ENCODE peak calls at places on chromosomes 1 and 21, in ten cellular contexts. K is fibroblast of the aortic adventitia, T is K562, G is endothelial cell, P is uterus, R is LNCaP clone FGC, M is body of pancreas, L is heart right ventricle, V is neural progenitor cell, C is lower leg skin. D is an unnamed sample.

GRCh38 chr21:17370750-17371325 is 142.0 kb upstream of the CXADR start:
- DNase-seq in K (no peak), T (no peak), G (no peak), P (no peak), R (no peak), M (no peak), L (no peak), V (no peak), C (no peak), D (no peak)

GRCh38 chr1:219350621-219351020 is 176.9 kb downstream of the LYPLAL1 start:
- DNase-seq in K (no peak), T (no peak), G (no peak), P (no peak), R (no peak), M (no peak), L (no peak), V (no peak), C (no peak), D (no peak)

GRCh38 chr1:177802304-177802703 is 167.6 kb downstream of the SEC16B start:
- DNase-seq in K (no peak), T (no peak), G (no peak), P (no peak), R (no peak), M (no peak), L (no peak), V (no peak), C (no peak), D (no peak)

GRCh38 chr1:42767510-42767924 is 468 bp downstream of the C1orf50 start:
- DNase-seq in K (no peak), T (no peak), G (no peak), P (no peak), R (no peak), M (no peak), L (no peak), V (no peak), C (no peak), D (no peak)

GRCh38 chr1:116298746-116299145 is 74.3 kb upstream of the ATP1A1 start:
- DNase-seq in K (no peak), T (no peak), G (no peak), P (no peak), R (no peak), M (no peak), L (no peak), V (no peak), C (no peak), D (peak; percentile 51)

GRCh38 chr1:98292994-98293393 is 368.5 kb upstream of the SNX7 start:
- DNase-seq in K (no peak), T (no peak), G (no peak), P (no peak), R (no peak), M (no peak), L (no peak), V (no peak), C (no peak), D (no peak)

GRCh38 chr21:36039861-36040260 is 20.5 kb downstream of the SETD4 start:
- DNase-seq in K (no peak), T (no peak), G (no peak), P (no peak), R (no peak), M (no peak), L (no peak), V (no peak), C (no peak), D (no peak)

GRCh38 chr1:212718499-212718898 is 18.9 kb upstream of the BATF3 start:
- DNase-seq in K (peak; percentile 33), T (no peak), G (no peak), P (no peak), R (no peak), M (no peak), L (no peak), V (peak; percentile 24), C (no peak), D (no peak)

GRCh38 chr1:229116114-229116513 is 154.8 kb upstream of the RAB4A start:
- DNase-seq in K (peak; percentile 37), T (no peak), G (no peak), P (peak; percentile 72), R (no peak), M (no peak), L (no peak), V (no peak), C (no peak), D (no peak)

GRCh38 chr1:173202430-173203145 is 4.5 kb downstream of the TNFSF4 start:
- DNase-seq in K (peak; percentile 93), T (no peak), G (peak; percentile 29), P (no peak), R (peak; percentile 38), M (peak; percentile 18), L (peak; percentile 56), V (peak; percentile 70), C (no peak), D (no peak)

GRCh38 chr1:5972198-5972520 is 20.1 kb downstream of the NPHP4 start:
- DNase-seq in K (no peak), T (no peak), G (no peak), P (no peak), R (no peak), M (no peak), L (no peak), V (no peak), C (peak; percentile 48), D (no peak)

GRCh38 chr1:5969168-5969567 is 23.1 kb downstream of the NPHP4 start:
- DNase-seq in K (no peak), T (no peak), G (no peak), P (no peak), R (no peak), M (no peak), L (no peak), V (no peak), C (peak; percentile 67), D (no peak)

GRCh38 chr1:5970623-5971273 is 21.5 kb downstream of the NPHP4 start:
- DNase-seq in K (no peak), T (no peak), G (no peak), P (no peak), R (no peak), M (peak; percentile 50), L (no peak), V (no peak), C (no peak), D (no peak)

GRCh38 chr1:5973771-5974170 is 18.5 kb downstream of the NPHP4 start:
- DNase-seq in K (peak; percentile 51), T (no peak), G (no peak), P (no peak), R (no peak), M (no peak), L (no peak), V (peak; percentile 41), C (peak; percentile 40), D (no peak)

DNA sequence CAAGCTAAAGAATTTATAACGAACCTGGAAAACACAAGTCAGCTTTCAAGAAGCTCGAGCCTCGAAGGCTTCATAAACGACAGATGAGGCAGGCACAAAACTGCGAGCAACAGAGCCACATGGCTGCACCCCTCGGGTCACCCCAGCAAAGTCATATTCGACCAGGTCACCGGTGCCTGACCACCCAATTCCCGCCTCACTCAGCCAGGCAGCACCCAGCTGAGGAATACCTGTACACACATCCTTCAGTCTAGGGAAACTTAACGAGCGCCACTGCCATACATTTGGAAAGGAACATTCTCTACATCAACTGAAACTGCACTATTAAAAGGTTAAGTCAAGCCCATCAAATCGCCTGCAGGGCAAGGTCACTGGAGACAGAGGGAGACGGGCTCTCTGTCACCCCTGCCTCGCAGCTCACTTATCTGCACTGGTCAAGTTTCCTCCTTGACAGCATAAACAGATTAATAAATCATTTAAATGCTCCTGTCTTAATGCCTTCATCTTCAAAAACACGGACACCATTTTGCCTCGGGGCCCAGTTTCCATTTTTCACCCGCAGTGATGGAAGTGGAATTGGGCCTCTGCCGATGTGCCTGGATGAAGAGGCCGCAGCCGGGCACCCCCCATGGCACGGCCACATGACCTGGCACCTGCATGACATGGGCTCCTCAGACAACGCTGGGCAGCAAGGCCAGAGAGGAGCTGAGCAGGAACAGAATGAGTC is 20.6 kb downstream of the NPHP4 start:
- DNase-seq in K (no peak), T (no peak), G (no peak), P (no peak), R (no peak), M (no peak), L (no peak), V (no peak), C (peak; percentile 65), D (no peak)
- TF ChIP-seq CTCF in K (no peak), T (no peak), G (no peak), P (no peak), R (no peak), M (no peak), L (no peak), V (no peak), C (no peak), D (no peak)

GRCh38 chr1:223075834-223076233 is 67.2 kb downstream of the TLR5 start:
- DNase-seq in K (no peak), T (no peak), G (no peak), P (no peak), R (no peak), M (no peak), L (no peak), V (no peak), C (no peak), D (no peak)
- TF ChIP-seq CTCF in K (no peak), T (no peak), G (no peak), P (no peak), R (no peak), M (no peak), L (no peak), V (no peak), C (no peak), D (no peak)

GRCh38 chr1:199545780-199546179 is 481.7 kb upstream of the NR5A2 start:
- DNase-seq in K (no peak), T (no peak), G (no peak), P (no peak), R (peak; percentile 10), M (peak; percentile 32), L (no peak), V (peak; percentile 14), C (no peak), D (no peak)
- TF ChIP-seq CTCF in K (peak; percentile 2), T (peak; percentile 15), G (no peak), P (no peak), R (peak; percentile 63), M (peak; percentile 35), L (no peak), V (peak; percentile 37), C (no peak), D (no peak)

DNA sequence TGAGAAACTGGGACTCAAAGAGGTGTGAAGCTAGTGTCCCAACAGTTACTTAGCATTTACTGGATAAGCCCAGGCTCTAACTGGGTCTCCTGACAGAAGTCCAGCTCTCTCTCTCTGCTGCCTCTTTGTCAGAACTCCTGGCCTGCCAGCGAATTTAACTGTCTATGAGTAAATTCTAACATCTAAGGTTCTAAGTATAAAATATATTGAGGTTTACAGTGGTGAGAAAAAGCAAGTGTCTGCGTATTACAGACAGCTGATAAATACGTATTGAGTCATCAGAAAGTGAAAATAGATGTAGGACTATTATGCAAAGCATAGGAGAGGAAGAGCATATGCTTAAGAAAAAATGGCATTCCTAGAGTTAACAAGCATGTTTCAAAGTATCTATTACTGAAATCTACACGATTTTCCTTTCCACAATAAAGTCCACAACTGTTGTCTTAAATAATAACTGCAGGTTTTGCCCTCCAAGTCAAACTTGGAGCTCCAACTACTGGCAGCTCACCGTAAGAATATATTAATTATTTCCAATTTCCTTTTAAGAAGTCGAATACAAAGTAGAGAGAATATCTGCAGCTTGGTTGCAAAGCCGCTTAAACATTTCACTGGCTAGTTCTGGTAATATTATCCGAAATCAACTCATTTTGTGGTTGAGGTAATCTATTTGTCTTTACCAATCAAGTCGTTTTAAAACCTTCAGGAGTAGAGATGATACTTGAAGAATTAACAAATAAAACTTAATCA is 1.4 kb upstream of the RGS2 start:
- DNase-seq in K (peak; percentile 66), T (no peak), G (no peak), P (no peak), R (no peak), M (peak; percentile 20), L (no peak), V (no peak), C (no peak), D (no peak)
- TF ChIP-seq CTCF in K (peak; percentile 20), T (peak; percentile 13), G (no peak), P (peak; percentile 43), R (peak; percentile 25), M (no peak), L (peak; percentile 57), V (peak; percentile 4), C (no peak), D (no peak)

D was measured in thyroid gland.